ENCODE peak calls at places on chromosomes 5 and 9, in four cellular contexts. D, R, X and M are unnamed samples.

GRCh38 chr5:142095651-142096330 is 12.8 kb upstream of the NDFIP1 start:
- DNase-seq in D (no peak), X (peak; percentile 94), R (no peak), M (no peak)

GRCh38 chr9:69456201-69456600 is 131.2 kb downstream of the ENTREP1 start:
- DNase-seq in D (no peak), X (no peak), R (no peak), M (no peak)

GRCh38 chr9:14349141-14349817 is 35.3 kb upstream of the NFIB start:
- DNase-seq in D (no peak), X (no peak), R (no peak), M (no peak)

GRCh38 chr5:149745944-149746326 is 15.8 kb downstream of the PPARGC1B start:
- DNase-seq in X (no peak), D (no peak), R (no peak), M (no peak)

GRCh38 chr9:16425572-16425971 is 444.9 kb downstream of the BNC2 start:
- DNase-seq in R (peak; percentile 15), X (no peak), D (no peak), M (no peak)

GRCh38 chr9:17422994-17423680 is 155.7 kb upstream of the SH3GL2 start:
- DNase-seq in D (no peak), X (no peak), R (no peak), M (peak; percentile 24)

GRCh38 chr5:77232959-77233358 is 22.5 kb downstream of the PDE8B start:
- DNase-seq in X (no peak), D (no peak), R (no peak), M (no peak)

GRCh38 chr5:4720831-4721230 is 419.3 kb upstream of the ADAMTS16 start:
- DNase-seq in D (no peak), R (no peak), X (no peak), M (no peak)

GRCh38 chr5:76378355-76378754 is 24.7 kb upstream of the IQGAP2 start:
- DNase-seq in R (no peak), X (no peak), D (no peak), M (no peak)

GRCh38 chr9:114371343-114371985 is 16.3 kb downstream of the AKNA start:
- DNase-seq in R (no peak), D (no peak), X (no peak), M (no peak)
- H3K4me1 ChIP-seq in R (peaks cover 17% of the 10 kb centered on the region), D (peaks cover 21% of the 10 kb centered on the region), X (peaks cover 94% of the 10 kb centered on the region), M (peaks cover 11% of the 10 kb centered on the region)

GRCh38 chr9:38006981-38007380 is 62.0 kb downstream of the SHB start:
- DNase-seq in X (no peak), R (no peak), D (no peak), M (no peak)

GRCh38 chr9:38009990-38010389 is 59.0 kb downstream of the SHB start:
- DNase-seq in D (no peak), X (no peak), R (no peak), M (no peak)

GRCh38 chr9:38006163-38006562 is 62.9 kb downstream of the SHB start:
- DNase-seq in X (no peak), D (peak; percentile 57), R (no peak), M (peak; percentile 58)

GRCh38 chr9:38009035-38009501 is 60.0 kb downstream of the SHB start:
- DNase-seq in X (no peak), D (no peak), R (no peak), M (no peak)

GRCh38 chr9:38008168-38009034 is 60.6 kb downstream of the SHB start:
- DNase-seq in R (no peak), D (peak; percentile 35), X (no peak), M (no peak)
- H3K4me1 ChIP-seq in R (peaks cover 61% of the 10 kb centered on the region), D (peaks cover 25% of the 10 kb centered on the region), X (peaks cover 13% of the 10 kb centered on the region), M (no peaks in the 10 kb centered on the region)

DNA sequence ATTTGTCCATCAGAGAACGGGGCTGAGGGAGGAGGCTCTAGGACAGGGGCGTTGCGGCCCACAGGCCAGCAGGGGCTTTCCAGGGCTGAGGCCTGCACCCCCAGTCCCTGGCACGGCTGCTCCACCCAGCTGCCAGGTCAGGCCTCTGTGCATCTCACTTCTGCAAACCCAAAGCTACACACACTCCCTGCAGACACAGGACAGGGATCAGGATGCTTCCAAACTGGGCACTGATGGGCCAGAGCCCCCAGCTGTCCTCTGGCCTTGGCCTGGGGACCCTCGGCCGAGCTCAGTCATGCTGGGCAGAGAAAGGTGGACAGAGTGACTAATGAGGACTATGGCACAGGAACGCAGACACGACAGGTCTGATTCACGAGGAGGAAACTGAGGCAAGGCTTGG is 106.3 kb upstream of the SARDH start:
- DNase-seq in R (no peak), D (no peak), X (no peak), M (no peak)
- H3K4me1 ChIP-seq in R (peaks cover 11% of the 10 kb centered on the region), D (no peaks in the 10 kb centered on the region), X (no peaks in the 10 kb centered on the region), M (peaks cover 3% of the 10 kb centered on the region)

DNA sequence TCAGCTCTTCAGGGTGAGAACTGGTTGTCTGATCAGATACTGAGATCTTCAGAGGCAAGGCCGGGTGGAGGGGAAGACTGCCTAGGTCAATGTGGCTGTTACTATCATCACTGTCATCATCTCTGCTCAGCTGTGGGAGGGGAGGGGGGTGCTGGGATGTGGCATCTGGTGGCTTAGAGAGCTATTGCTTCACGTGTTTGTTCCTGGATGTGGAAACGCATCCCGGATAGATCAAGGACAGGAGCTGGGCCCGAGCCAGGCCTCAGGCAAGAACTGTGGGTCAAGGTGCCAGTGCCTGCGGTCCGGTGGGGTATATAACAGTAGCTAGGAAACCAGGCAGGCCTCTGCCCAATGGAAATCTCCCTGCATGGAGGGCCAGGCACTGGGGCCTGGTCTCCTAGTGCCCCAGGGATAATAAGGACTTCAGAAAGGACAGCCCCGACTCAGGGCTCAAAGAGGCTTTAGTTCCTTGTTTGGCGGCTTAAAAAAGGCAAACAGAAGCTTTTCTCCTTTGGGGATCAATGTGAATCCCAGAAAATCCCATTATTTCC is 30.3 kb upstream of the TIFAB start:
- DNase-seq in X (no peak), D (no peak), R (no peak), M (no peak)
- H3K4me1 ChIP-seq in X (no peaks in the 10 kb centered on the region), D (no peaks in the 10 kb centered on the region), R (no peaks in the 10 kb centered on the region), M (no peaks in the 10 kb centered on the region)

GRCh38 chr5:53817183-53817582 is 256.7 kb downstream of the NDUFS4 start:
- DNase-seq in X (no peak), R (no peak), D (no peak), M (no peak)
- H3K4me1 ChIP-seq in X (no peaks in the 10 kb centered on the region), R (no peaks in the 10 kb centered on the region), D (no peaks in the 10 kb centered on the region), M (no peaks in the 10 kb centered on the region)